ENCODE peak calls at places on chromosomes 4 and X, in nine cellular contexts. K, X, M, H, Q, L, Z, P and N are unnamed samples.
A peak's percentile ranks its signal among the peaks of the same experiment; 100 is the strongest.

GRCh38 chr4:47209833-47210232 is 178.5 kb downstream of the GABRB1 start:
- DNase-seq in P (no peak), L (no peak), H (no peak), M (no peak), Z (no peak), K (no peak), Q (peak; percentile 82), X (no peak), N (no peak)

GRCh38 chr4:130238121-130238520 is 1142.2 kb downstream of the C4orf33 start:
- DNase-seq in K (no peak), M (no peak), L (no peak), H (no peak), Q (no peak), Z (no peak), P (no peak), X (no peak), N (no peak)

GRCh38 chr4:182554736-182555135 is 311.5 kb downstream of the TENM3 start:
- DNase-seq in Q (no peak), P (no peak), L (no peak), K (no peak), M (no peak), H (no peak), Z (no peak), X (no peak), N (no peak)

GRCh38 chr4:2413821-2414610 is 4.4 kb downstream of the ZFYVE28 start:
- DNase-seq in Z (no peak), P (no peak), K (no peak), M (peak; percentile 64), Q (no peak), L (no peak), X (no peak), H (no peak), N (peak; percentile 57)

GRCh38 chr4:140003851-140004579 is 150.0 kb downstream of the MAML3 start:
- DNase-seq in K (no peak), Z (no peak), Q (no peak), P (no peak), M (no peak), X (no peak), H (no peak), L (no peak), N (no peak)

GRCh38 chr4:185821029-185821419 is 9.0 kb upstream of the SORBS2 start:
- DNase-seq in M (no peak), Q (no peak), K (no peak), L (no peak), H (no peak), P (no peak), Z (no peak), X (no peak), N (no peak)

GRCh38 chrX:3345281-3346081 is 971 bp downstream of the MXRA5 start:
- DNase-seq in M (no peak), P (peak; percentile 58), Q (peak; percentile 63), X (no peak), L (no peak), H (no peak), Z (no peak), K (peak; percentile 66), N (no peak)

GRCh38 chrX:68699960-68700746 is 52.7 kb downstream of the STARD8 start:
- DNase-seq in X (no peak), K (no peak), Z (no peak), P (no peak), Q (peak; percentile 37), M (no peak), L (no peak), H (no peak), N (no peak)

GRCh38 chr4:52966781-52967180 is 104.7 kb downstream of the RASL11B start:
- DNase-seq in M (no peak), K (no peak), H (no peak), P (no peak), X (no peak), Q (no peak), L (no peak), Z (no peak), N (no peak)

GRCh38 chr4:138307319-138307718 is 65.2 kb upstream of the SLC7A11 start:
- DNase-seq in Q (no peak), L (no peak), K (no peak), P (no peak), M (no peak), X (no peak), Z (no peak), H (no peak), N (no peak)

GRCh38 chrX:14899607-14900006 is 26.4 kb downstream of the MOSPD2 start:
- DNase-seq in H (peak; percentile 1), K (no peak), P (no peak), Z (no peak), Q (peak; percentile 67), X (no peak), L (no peak), M (no peak), N (peak; percentile 78)

GRCh38 chr4:104451573-104451972 is 43.1 kb downstream of the CXXC4 start:
- DNase-seq in Q (peak; percentile 9), X (no peak), L (no peak), H (no peak), M (no peak), K (no peak), P (no peak), Z (peak; percentile 18), N (peak; percentile 37)

GRCh38 chrX:10636337-10636736 is 16.0 kb upstream of the MID1 start:
- DNase-seq in P (no peak), X (peak; percentile 51), Z (peak; percentile 35), L (no peak), Q (peak; percentile 46), M (no peak), K (peak; percentile 41), H (peak; percentile 71), N (peak; percentile 46)

GRCh38 chrX:10634681-10635161 is 14.3 kb upstream of the MID1 start:
- DNase-seq in Z (no peak), H (peak; percentile 71), K (peak; percentile 77), L (no peak), X (no peak), P (no peak), M (no peak), Q (peak; percentile 95), N (peak; percentile 43)

GRCh38 chrX:10633722-10634121 is 13.3 kb upstream of the MID1 start:
- DNase-seq in L (no peak), Z (no peak), P (peak; percentile 12), K (peak; percentile 73), X (peak; percentile 66), H (peak; percentile 67), Q (peak; percentile 90), M (no peak), N (peak; percentile 45)

GRCh38 chrX:10631416-10632145 is 11.2 kb upstream of the MID1 start:
- DNase-seq in Z (no peak), M (no peak), P (no peak), Q (no peak), K (no peak), H (no peak), X (no peak), L (no peak), N (no peak)

GRCh38 chrX:10636851-10637250 is 16.5 kb upstream of the MID1 start:
- DNase-seq in H (no peak), X (no peak), L (no peak), K (no peak), Q (no peak), P (no peak), M (no peak), Z (no peak), N (no peak)
- H3K4me3 ChIP-seq in H (no peak overlapping the region), X (no peak overlapping the region), L (no peak overlapping the region), K (no peak overlapping the region), Q (no peak overlapping the region), P (no peak overlapping the region), M (no peak overlapping the region), Z (no peak overlapping the region), N (no peak overlapping the region)

GRCh38 chr4:89307446-89308160 is at the start of gene GPRIN3:
- DNase-seq in K (no peak), M (peak; percentile 83), H (no peak), Z (peak; percentile 99), P (peak; percentile 49), L (no peak), X (peak; percentile 32), Q (no peak), N (peak; percentile 3)

GRCh38 chr4:89307185-89307445 is 485 bp downstream of the GPRIN3 start:
- DNase-seq in Q (no peak), P (no peak), Z (no peak), L (no peak), K (no peak), M (no peak), X (no peak), H (no peak), N (no peak)

GRCh38 chr4:89306486-89307184 is 965 bp downstream of the GPRIN3 start:
- DNase-seq in K (no peak), M (no peak), Z (peak; percentile 48), H (no peak), L (no peak), P (no peak), Q (no peak), X (no peak), N (no peak)

GRCh38 chr4:89305712-89306437 is 1.7 kb downstream of the GPRIN3 start:
- DNase-seq in Q (peak; percentile 11), H (no peak), P (no peak), M (no peak), X (no peak), L (no peak), K (no peak), Z (no peak), N (no peak)

DNA sequence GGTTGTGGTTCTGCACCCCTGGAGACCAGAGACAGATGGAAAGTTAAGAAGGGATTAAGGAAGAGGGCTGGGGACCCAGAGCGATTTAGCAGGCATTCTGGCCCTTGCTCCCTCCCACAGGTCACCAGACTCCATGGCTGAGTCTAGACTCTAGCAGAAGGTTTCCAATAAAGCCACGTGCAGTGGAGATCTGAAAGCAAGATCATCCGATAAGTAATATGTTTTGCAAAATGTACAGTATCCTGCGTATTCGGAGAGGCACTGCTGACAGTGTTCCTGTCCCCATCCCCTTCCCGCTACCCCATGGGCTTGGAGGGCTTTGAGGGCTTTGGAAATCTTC is 531 bp upstream of the GPRIN3 start:
- DNase-seq in K (no peak), Q (no peak), M (no peak), H (no peak), P (no peak), Z (no peak), L (no peak), X (no peak), N (no peak)
- H3K27ac ChIP-seq in K (no peak overlapping the region), Q (no peak overlapping the region), M (peak overlapping the region; percentile 80), H (peak overlapping the region; percentile 78), P (peak overlapping the region; percentile 85), Z (peak overlapping the region; percentile 94), L (no peak overlapping the region), X (no peak overlapping the region), N (no peak overlapping the region)

DNA sequence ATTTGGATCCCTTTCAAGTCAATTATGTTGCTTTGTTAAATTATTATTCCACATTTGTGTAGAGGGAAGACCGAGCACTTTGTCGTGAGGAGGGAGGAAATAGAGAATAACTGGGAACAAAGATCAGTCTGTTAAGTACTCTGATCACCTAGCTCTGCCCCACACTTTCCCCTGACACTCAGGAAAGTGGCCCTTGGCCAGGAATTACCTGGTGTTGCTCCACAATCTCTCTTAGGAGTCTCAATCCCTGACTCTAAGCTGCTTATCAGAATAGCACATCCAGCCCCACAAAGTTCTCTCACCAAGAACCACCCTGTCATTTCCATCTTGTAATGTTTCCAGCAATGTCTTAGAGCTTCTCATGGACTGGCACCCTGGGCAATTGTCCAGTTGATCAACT is 83.8 kb upstream of the BMPR1B start:
- DNase-seq in Z (peak; percentile 52), X (no peak), K (no peak), Q (no peak), M (no peak), L (no peak), H (no peak), P (no peak), N (no peak)
- H3K4me3 ChIP-seq in Z (no peak overlapping the region), X (no peak overlapping the region), K (no peak overlapping the region), Q (no peak overlapping the region), M (no peak overlapping the region), L (no peak overlapping the region), H (no peak overlapping the region), P (no peak overlapping the region), N (no peak overlapping the region)

GRCh38 chr4:94274912-94275311 is 67.2 kb downstream of the SMARCAD1 start:
- DNase-seq in L (no peak), X (no peak), Z (no peak), Q (no peak), K (no peak), M (no peak), H (no peak), P (no peak), N (no peak)
- H3K27ac ChIP-seq in L (no peak overlapping the region), X (no peak overlapping the region), Z (no peak overlapping the region), Q (no peak overlapping the region), K (no peak overlapping the region), M (no peak overlapping the region), H (no peak overlapping the region), P (no peak overlapping the region), N (no peak overlapping the region)